ENCODE peak calls at places on chromosomes 6 and 20, in six cellular contexts. G is effector CD8-positive, alpha-beta T cell; H is AG09309; L is tibial artery; O is activated T-helper 1 cell treated with anti-CD3 and anti-CD28 coated beads, Interleukin-2, amount 50 U/mL, for 16 hours; I is germinal center. A is an unnamed sample.

GRCh38 chr6:37741757-37742400 is 44.2 kb upstream of the MDGA1 start:
- DNase-seq in H (no peak), I (no peak), O (no peak), G (no peak), L (no peak), A (no peak)

GRCh38 chr6:134826889-134827737 is 122.8 kb downstream of the ALDH8A1 start:
- DNase-seq in I (no peak), L (peak), O (no peak), G (no peak), H (peak), A (no peak)

GRCh38 chr6:148564494-148564893 is 182.3 kb upstream of the UST start:
- DNase-seq in O (no peak), H (no peak), G (no peak), L (no peak), I (no peak), A (no peak)

GRCh38 chr20:23200914-23201313 is 114.8 kb upstream of the CD93 start:
- DNase-seq in L (no peak), O (no peak), H (no peak), G (no peak), I (no peak), A (no peak)

GRCh38 chr6:148348335-148348734 is 5.7 kb downstream of the SASH1 start:
- DNase-seq in G (no peak), L (no peak), H (no peak), O (no peak), I (no peak), A (no peak)

GRCh38 chr6:30543824-30544223 is 12.5 kb downstream of the GNL1 start:
- DNase-seq in O (no peak), I (no peak), L (no peak), G (no peak), H (no peak), A (no peak)

GRCh38 chr6:168240147-168240546 is 79.4 kb downstream of the DACT2 start:
- DNase-seq in G (no peak), L (no peak), I (no peak), O (no peak), H (no peak), A (no peak)

GRCh38 chr6:168275168-168275567 is 44.4 kb downstream of the DACT2 start:
- DNase-seq in O (no peak), L (no peak), G (no peak), H (no peak), I (no peak), A (no peak)

GRCh38 chr6:70982747-70983146 is 25.9 kb upstream of the B3GAT2 start:
- DNase-seq in L (no peak), G (no peak), I (no peak), O (no peak), H (no peak), A (no peak)

GRCh38 chr6:116933488-116933887 is 56.4 kb downstream of the RFX6 start:
- DNase-seq in G (no peak), O (no peak), I (no peak), L (no peak), H (no peak), A (no peak)

GRCh38 chr20:19012671-19013070 is 199.1 kb downstream of the SCP2D1 start:
- DNase-seq in H (peak), L (no peak), G (no peak), I (no peak), O (no peak), A (no peak)

GRCh38 chr6:165571068-165571682 is 91.9 kb downstream of the PDE10A start:
- DNase-seq in I (no peak), O (no peak), G (no peak), H (no peak), L (no peak), A (no peak)

GRCh38 chr20:36875702-36876472 is at the start of gene TLDC2:
- DNase-seq in I (no peak), G (no peak), H (no peak), L (no peak), O (no peak), A (no peak)

GRCh38 chr6:137724495-137725211 is 142.4 kb upstream of the TNFAIP3 start:
- DNase-seq in O (no peak), I (no peak), L (peak), G (no peak), H (no peak), A (no peak)

GRCh38 chr20:17822039-17822438 is 122.3 kb downstream of the BANF2 start:
- DNase-seq in L (no peak), O (no peak), H (peak), I (no peak), G (no peak), A (no peak)

GRCh38 chr6:3377536-3378397 is 79.1 kb downstream of the SLC22A23 start:
- DNase-seq in L (no peak), G (no peak), O (no peak), H (no peak), I (no peak), A (no peak)

GRCh38 chr6:42078391-42078790 is 28.1 kb downstream of the TAF8 start:
- DNase-seq in I (no peak), G (no peak), L (no peak), O (no peak), H (no peak), A (no peak)

GRCh38 chr6:143224516-143224915 is 163.8 kb downstream of the AIG1 start:
- DNase-seq in L (no peak), O (no peak), I (no peak), G (no peak), H (no peak), A (no peak)